ENCODE peak calls at places on chromosome 14, in four cellular contexts. J, Z, C and L are unnamed samples.

GRCh38 chr14:24605435-24606190 is 3.9 kb downstream of the GZMH start:
- DNase-seq in J (peak; percentile 23), Z (peak; percentile 82), C (peak; percentile 40), L (peak; percentile 54)

GRCh38 chr14:21833836-21834235 is 160.2 kb upstream of the OR4E1 start:
- DNase-seq in J (no peak), C (no peak), Z (no peak), L (no peak)

GRCh38 chr14:106309423-106309822 is 783.0 kb downstream of the TMEM121 start:
- DNase-seq in J (no peak), Z (no peak), C (no peak), L (no peak)

GRCh38 chr14:95147597-95147996 is 9.7 kb downstream of the DICER1 start:
- DNase-seq in C (no peak), Z (no peak), J (no peak), L (no peak)

GRCh38 chr14:94041551-94042346 is 15.6 kb downstream of the OTUB2 start:
- DNase-seq in J (no peak), Z (no peak), C (no peak), L (peak; percentile 75)

GRCh38 chr14:75715926-75716780 is 55.1 kb downstream of the TTLL5 start:
- DNase-seq in J (peak; percentile 20), Z (no peak), C (no peak), L (no peak)

GRCh38 chr14:25381498-25381897 is 331.6 kb upstream of the STXBP6 start:
- DNase-seq in C (no peak), Z (no peak), J (peak; percentile 12), L (peak; percentile 41)

GRCh38 chr14:50542941-50543418 is 10.6 kb upstream of the MAP4K5 start:
- DNase-seq in C (peak; percentile 24), J (peak; percentile 59), Z (no peak), L (peak; percentile 77)

GRCh38 chr14:38125484-38125912 is 82.2 kb upstream of the SSTR1 start:
- DNase-seq in Z (no peak), J (no peak), C (no peak), L (no peak)

GRCh38 chr14:91388551-91388975 is 29.1 kb downstream of the CCDC88C start:
- DNase-seq in J (no peak), Z (no peak), C (no peak), L (no peak)

GRCh38 chr14:39442293-39442692 is 10.1 kb upstream of the FBXO33 start:
- DNase-seq in J (no peak), C (no peak), Z (no peak), L (no peak)

GRCh38 chr14:22391908-22392307 is 197.1 kb downstream of the DAD1 start:
- DNase-seq in J (peak; percentile 67), Z (peak; percentile 54), C (peak; percentile 19), L (peak; percentile 73)

GRCh38 chr14:74414793-74415437 is 11.1 kb downstream of the SYNDIG1L start:
- DNase-seq in J (no peak), C (no peak), Z (no peak), L (no peak)

GRCh38 chr14:68873379-68873778 is 80.5 kb upstream of the ZFP36L1 start:
- DNase-seq in Z (no peak), C (no peak), J (no peak), L (no peak)

GRCh38 chr14:34052658-34053014 is 101.8 kb upstream of the EGLN3 start:
- DNase-seq in C (no peak), Z (no peak), J (peak; percentile 58), L (peak; percentile 77)

GRCh38 chr14:74763803-74764531 is 851 bp downstream of the YLPM1 start:
- DNase-seq in Z (no peak), C (no peak), J (no peak), L (no peak)

GRCh38 chr14:92950773-92951172 is 27.8 kb downstream of the CHGA start:
- DNase-seq in Z (no peak), C (no peak), J (no peak), L (no peak)

DNA sequence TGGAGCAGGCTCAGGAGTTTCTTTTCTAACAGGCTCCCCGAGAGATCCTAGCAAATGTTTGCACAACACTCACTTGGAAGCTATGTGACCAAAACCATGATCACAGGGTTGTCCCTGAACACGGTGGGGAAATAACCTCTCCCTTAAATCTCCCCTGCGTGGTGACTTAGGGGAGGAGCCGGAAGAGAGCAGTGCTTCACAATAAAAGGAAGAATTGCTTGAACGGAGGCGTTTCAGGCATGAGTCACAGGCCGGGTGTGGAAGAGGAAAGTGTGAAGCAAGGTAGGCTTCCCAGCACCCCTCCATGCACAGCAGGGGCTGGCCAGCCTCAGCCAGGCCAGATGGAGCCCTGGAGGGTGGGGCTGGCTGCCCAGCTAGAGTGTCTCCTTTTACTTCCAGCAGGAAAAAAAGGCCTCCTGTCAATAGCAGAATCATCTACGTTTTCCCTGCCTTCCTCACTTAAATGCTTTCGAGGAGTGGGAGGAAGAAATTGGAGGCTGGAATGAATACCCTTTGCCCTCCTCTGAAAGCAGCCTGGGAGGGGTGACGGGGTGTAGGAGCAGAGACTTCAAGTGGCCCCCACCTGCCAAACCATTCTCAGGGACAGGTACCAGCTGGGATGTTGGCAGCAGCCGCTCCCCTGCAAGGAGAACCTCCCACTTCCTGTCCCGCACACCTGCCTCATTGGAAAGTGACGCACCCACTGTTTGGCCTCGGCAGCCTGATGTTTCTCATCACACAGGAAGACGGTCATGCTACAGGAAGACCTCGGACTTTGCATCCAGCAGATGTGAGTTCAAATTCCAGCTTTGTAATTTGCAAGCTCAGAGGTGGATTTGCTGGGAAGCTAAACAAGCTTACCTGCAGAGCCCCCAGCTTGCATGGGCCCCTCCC is 30.1 kb upstream of the PPP2R5C start:
- DNase-seq in Z (no peak), J (peak; percentile 86), C (peak; percentile 52), L (peak; percentile 90)
- TF ChIP-seq HMGXB4 in Z (no peak), J (no peak), C (no peak), L (no peak)

GRCh38 chr14:104192883-104193245 is 54.5 kb downstream of the KIF26A start:
- DNase-seq in Z (no peak), C (no peak), J (no peak), L (no peak)
- TF ChIP-seq HMGXB4 in Z (no peak), C (no peak), J (no peak), L (no peak)

GRCh38 chr14:57866199-57866755 is 385 bp upstream of the SLC35F4 start:
- DNase-seq in Z (no peak), C (no peak), J (no peak), L (no peak)
- TF ChIP-seq HMGXB4 in Z (no peak), C (no peak), J (no peak), L (no peak)

GRCh38 chr14:29895591-29896043 is 32.0 kb downstream of the PRKD1 start:
- DNase-seq in J (no peak), C (no peak), Z (no peak), L (no peak)
- TF ChIP-seq HMGXB4 in J (no peak), C (no peak), Z (no peak), L (no peak)

GRCh38 chr14:100911665-100912316 is 8.3 kb upstream of the RTL1 start:
- DNase-seq in C (no peak), Z (no peak), J (no peak), L (no peak)

GRCh38 chr14:100915582-100915981 is 12.1 kb upstream of the RTL1 start:
- DNase-seq in C (no peak), Z (no peak), J (no peak), L (no peak)

GRCh38 chr14:100910888-100911664 is 7.6 kb upstream of the RTL1 start:
- DNase-seq in Z (no peak), C (no peak), J (no peak), L (no peak)

GRCh38 chr14:100909439-100909838 is 5.9 kb upstream of the RTL1 start:
- DNase-seq in C (no peak), J (no peak), Z (no peak), L (no peak)

DNA sequence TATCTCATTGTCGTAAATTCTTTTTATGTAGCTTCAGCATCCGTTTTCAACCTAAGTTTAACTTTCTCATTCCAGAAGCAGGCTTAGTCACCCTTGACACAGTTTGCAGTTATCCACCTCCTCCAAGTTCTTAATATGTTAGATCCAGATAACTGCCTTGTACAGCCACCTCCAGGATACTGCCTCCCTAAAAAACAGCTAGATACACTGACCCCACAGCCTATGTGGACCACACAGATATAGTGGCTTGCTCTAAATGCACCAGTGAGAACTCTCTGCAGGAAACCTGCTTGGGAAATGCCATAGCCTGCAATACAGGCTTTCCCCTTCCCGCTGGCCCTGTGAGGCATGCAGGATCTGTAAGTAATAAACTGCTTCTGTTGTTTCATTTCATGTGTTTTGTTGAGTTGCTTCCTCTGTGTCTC is 11.1 kb upstream of the RTL1 start:
- DNase-seq in Z (no peak), J (no peak), C (no peak), L (no peak)
- TF ChIP-seq HMGXB4 in Z (no peak), J (no peak), C (no peak), L (no peak)

DNA sequence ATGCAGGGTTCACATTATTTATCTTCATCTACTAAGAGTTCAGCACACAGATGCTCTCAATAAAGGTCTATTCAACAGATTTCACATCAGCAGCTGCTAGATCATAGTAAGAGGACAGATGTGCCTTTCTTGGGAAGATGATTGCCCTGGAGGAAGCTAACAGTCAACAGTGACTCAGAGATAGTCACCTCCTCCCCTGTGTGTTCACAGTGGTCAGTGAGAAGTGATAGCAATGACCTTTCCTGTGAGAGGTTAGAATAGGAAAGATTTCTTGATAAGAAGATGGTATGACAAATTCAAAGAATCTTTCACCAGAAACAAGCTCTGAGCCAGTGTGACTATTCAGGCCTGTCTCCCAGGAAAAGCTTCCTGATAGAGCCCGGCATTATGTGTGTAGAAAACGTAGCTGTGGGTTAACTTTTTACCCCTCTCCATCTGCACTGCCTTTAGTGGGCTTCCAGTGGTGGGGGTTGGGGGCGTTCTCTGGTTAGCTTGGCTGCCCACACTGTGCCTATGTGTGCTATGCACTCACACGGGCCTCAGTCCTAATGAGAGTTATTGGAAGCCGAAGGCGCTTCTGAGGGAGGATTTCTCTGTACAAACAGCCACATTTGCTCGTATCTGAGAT is 66.4 kb upstream of the ARHGAP5 start:
- DNase-seq in C (peak; percentile 44), Z (no peak), J (peak; percentile 95), L (peak; percentile 92)
- TF ChIP-seq HMGXB4 in C (no peak), Z (no peak), J (no peak), L (no peak)

GRCh38 chr14:23441076-23441475 is 5.6 kb upstream of the MYH7 start:
- DNase-seq in C (no peak), J (no peak), Z (no peak), L (no peak)
- TF ChIP-seq HMGXB4 in C (no peak), J (no peak), Z (no peak), L (no peak)

DNA sequence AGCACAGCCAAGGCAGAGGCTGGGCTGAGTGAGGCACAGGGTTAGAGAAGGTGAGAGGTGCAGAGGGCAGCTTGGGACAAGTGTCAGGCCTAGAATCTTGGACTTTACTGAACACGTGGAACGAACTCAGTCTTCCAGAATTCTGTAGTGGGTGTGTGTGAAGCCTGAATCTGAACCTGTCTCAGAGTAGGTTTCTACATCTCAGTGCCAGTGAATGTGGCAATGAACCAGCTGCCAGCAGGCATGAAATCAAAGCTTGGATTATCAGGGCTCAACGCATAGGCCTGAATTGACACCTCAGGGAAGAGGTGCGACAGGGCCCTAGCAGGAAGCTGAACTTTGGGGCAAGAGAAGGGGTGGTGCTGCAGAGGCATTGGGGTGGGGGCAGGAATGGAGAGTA is 104.6 kb downstream of the SAMD4A start:
- DNase-seq in C (no peak), Z (no peak), J (no peak), L (no peak)
- TF ChIP-seq HMGXB4 in C (no peak), Z (no peak), J (no peak), L (no peak)